ENCODE peak calls at places on chromosomes 7 and 10, in eight cellular contexts. B, K, J, O, T, Q, D and X are unnamed samples.

GRCh38 chr10:119449760-119450461 is 92.6 kb downstream of the RGS10 start:
- DNase-seq in B (peak; percentile 31), K (peak; percentile 46), J (no peak), O (no peak), T (no peak), Q (no peak), D (no peak), X (no peak)

GRCh38 chr7:94115316-94115715 is 111.2 kb upstream of the BET1 start:
- DNase-seq in B (peak; percentile 8), K (no peak), J (no peak), O (peak; percentile 40), T (no peak), Q (no peak), D (no peak), X (no peak)

GRCh38 chr10:62666264-62666663 is 138.3 kb upstream of the ADO start:
- DNase-seq in B (no peak), K (no peak), J (no peak), O (no peak), T (no peak), Q (no peak), D (no peak), X (no peak)

GRCh38 chr7:38186593-38187314 is 8.7 kb downstream of the STARD3NL start:
- DNase-seq in B (peak; percentile 42), K (peak; percentile 65), J (no peak), O (peak; percentile 72), T (no peak), Q (no peak), D (no peak), X (no peak)

GRCh38 chr7:42161723-42162122 is 75.3 kb downstream of the GLI3 start:
- DNase-seq in B (peak; percentile 80), K (peak; percentile 46), J (no peak), O (peak; percentile 85), T (no peak), Q (no peak), D (no peak), X (no peak)

GRCh38 chr7:107147464-107148214 is 21.2 kb upstream of the HBP1 start:
- DNase-seq in B (peak; percentile 39), K (peak; percentile 76), J (peak; percentile 25), O (peak; percentile 42), T (peak; percentile 43), Q (no peak), D (peak; percentile 50), X (peak; percentile 60)

GRCh38 chr7:2217716-2218443 is 14.9 kb downstream of the MAD1L1 start:
- DNase-seq in B (no peak), K (no peak), J (no peak), O (peak; percentile 30), T (no peak), Q (no peak), D (no peak), X (no peak)

GRCh38 chr10:116274141-116274861 is 1.3 kb upstream of the GFRA1 start:
- DNase-seq in B (no peak), K (peak; percentile 44), J (peak; percentile 79), O (no peak), T (peak; percentile 65), Q (no peak), D (peak; percentile 65), X (peak; percentile 56)

GRCh38 chr10:23198610-23198939 is 6.5 kb downstream of the PTF1A start:
- DNase-seq in B (no peak), K (no peak), J (no peak), O (no peak), T (no peak), Q (no peak), D (peak; percentile 71), X (peak; percentile 68)

GRCh38 chr10:60208676-60209269 is 180.9 kb downstream of the ANK3 start:
- DNase-seq in B (peak; percentile 20), K (peak; percentile 78), J (no peak), O (peak; percentile 40), T (peak; percentile 41), Q (no peak), D (peak; percentile 71), X (peak; percentile 83)

GRCh38 chr10:46030091-46030937 is at the start of gene NCOA4:
- DNase-seq in B (peak; percentile 99), K (peak; percentile 100), J (peak; percentile 98), O (peak; percentile 98), T (peak; percentile 94), Q (peak; percentile 90), D (peak; percentile 99), X (peak; percentile 99)

GRCh38 chr10:120949511-120950102 is 98.4 kb downstream of the WDR11 start:
- DNase-seq in B (no peak), K (peak; percentile 17), J (peak; percentile 41), O (no peak), T (no peak), Q (no peak), D (peak; percentile 60), X (peak; percentile 48)

GRCh38 chr7:90709501-90710465 is 113.7 kb downstream of the CDK14 start:
- DNase-seq in B (no peak), K (peak; percentile 66), J (peak; percentile 25), O (peak; percentile 74), T (peak; percentile 71), Q (no peak), D (no peak), X (no peak)

GRCh38 chr10:129954916-129955315 is 9.2 kb downstream of the EBF3 start:
- DNase-seq in B (no peak), K (no peak), J (no peak), O (no peak), T (no peak), Q (no peak), D (no peak), X (no peak)

GRCh38 chr7:50560865-50561351 is 4.3 kb downstream of the DDC start:
- DNase-seq in B (no peak), K (no peak), J (peak; percentile 45), O (no peak), T (peak; percentile 8), Q (no peak), D (peak; percentile 20), X (peak; percentile 30)

GRCh38 chr7:88218836-88219605 is 817 bp downstream of the SRI start:
- DNase-seq in B (peak; percentile 34), K (peak; percentile 77), J (peak; percentile 53), O (peak; percentile 64), T (no peak), Q (peak; percentile 6), D (peak; percentile 62), X (peak; percentile 60)

GRCh38 chr10:82251222-82251977 is 376.4 kb downstream of the NRG3 start:
- DNase-seq in B (no peak), K (no peak), J (no peak), O (no peak), T (no peak), Q (no peak), D (peak; percentile 74), X (peak; percentile 17)

GRCh38 chr10:73043766-73044377 is 52.8 kb downstream of the P4HA1 start:
- DNase-seq in B (no peak), K (no peak), J (no peak), O (peak; percentile 10), T (no peak), Q (no peak), D (no peak), X (peak; percentile 41)

GRCh38 chr7:5396999-5397656 is 26.5 kb downstream of the TNRC18 start:
- DNase-seq in B (peak; percentile 99), K (no peak), J (no peak), O (peak; percentile 97), T (peak; percentile 74), Q (peak; percentile 88), D (no peak), X (peak; percentile 44)

GRCh38 chr10:49279015-49279880 is 19.7 kb upstream of the C10orf71 start:
- DNase-seq in B (no peak), K (no peak), J (no peak), O (no peak), T (no peak), Q (no peak), D (no peak), X (no peak)

GRCh38 chr7:157827045-157827862 is 490.4 kb downstream of the DNAJB6 start:
- DNase-seq in B (no peak), K (no peak), J (no peak), O (no peak), T (no peak), Q (no peak), D (no peak), X (no peak)

GRCh38 chr10:17599089-17599488 is 18.1 kb downstream of the HACD1 start:
- DNase-seq in B (peak; percentile 31), K (peak; percentile 43), J (no peak), O (peak; percentile 40), T (no peak), Q (no peak), D (peak; percentile 50), X (peak; percentile 64)

GRCh38 chr7:90425376-90425775 is 22.1 kb downstream of the CLDN12 start:
- DNase-seq in B (peak; percentile 42), K (peak; percentile 5), J (no peak), O (no peak), T (no peak), Q (no peak), D (no peak), X (no peak)

GRCh38 chr10:72010234-72010992 is 46.2 kb downstream of the CHST3 start:
- DNase-seq in B (no peak), K (peak; percentile 48), J (no peak), O (no peak), T (no peak), Q (no peak), D (no peak), X (no peak)